ENCODE peak calls at places on chromosomes 4 and X, in eight cellular contexts. R is esophagus squamous epithelium; P is kidney tubule cell; Q is ELR; B is upper lobe of right lung; Z is LHCN-M2; D is activated T-helper 1 cell treated with anti-CD3 and anti-CD28 coated beads, Interleukin-12 subunit alpha, Interleukin-12 subunit beta, Interleukin-2, Interleukin-4 antibody, amounts not matched to agents 30 ng/mL and 10 ng/mL and 1 ng/mL, durations not matched to agents 14 hours and 24 hours and 36 hours; A is A549. X is an unnamed sample.

GRCh38 chr4:87973283-87974169 is 2.0 kb upstream of the SPP1 start:
- DNase-seq in B (no peak), D (no peak), A (peak), P (peak), Q (peak), R (no peak), Z (peak), X (peak)

GRCh38 chr4:114588305-114588704 is 10.3 kb upstream of the UGT8 start:
- DNase-seq in Z (no peak), Q (no peak), R (no peak), P (no peak), D (no peak), A (no peak), B (no peak), X (no peak)

GRCh38 chrX:141220342-141221008 is 21.8 kb downstream of the SPANXC start:
- DNase-seq in A (peak), Z (peak), P (peak), Q (peak), D (no peak), B (no peak), R (no peak), X (no peak)

GRCh38 chr4:54543088-54543795 is 114.5 kb upstream of the KIT start:
- DNase-seq in R (no peak), P (peak), B (no peak), D (no peak), Z (peak), A (no peak), Q (peak), X (no peak)

GRCh38 chr4:152255437-152255836 is 280.5 kb downstream of the FBXW7 start:
- DNase-seq in D (peak), Z (no peak), R (no peak), Q (peak), A (no peak), P (peak), B (no peak), X (no peak)

GRCh38 chr4:78542373-78542772 is 9.2 kb upstream of the ANXA3 start:
- DNase-seq in Z (peak), Q (peak), D (no peak), A (peak), R (no peak), B (no peak), P (peak), X (no peak)

GRCh38 chr4:146640459-146641061 is 1.9 kb downstream of the POU4F2 start:
- DNase-seq in D (no peak), B (no peak), Z (no peak), Q (no peak), P (no peak), R (no peak), A (no peak), X (no peak)

GRCh38 chr4:158538176-158538575 is 16.5 kb downstream of the RXFP1 start:
- DNase-seq in Z (peak), R (no peak), D (no peak), B (no peak), Q (peak), P (peak), A (no peak), X (no peak)

GRCh38 chr4:127209580-127210095 is 423.1 kb upstream of the INTU start:
- DNase-seq in P (no peak), A (no peak), Z (no peak), R (no peak), D (no peak), Q (no peak), B (no peak), X (no peak)

GRCh38 chr4:535181-535923 is 36.3 kb downstream of the PIGG start:
- DNase-seq in Z (no peak), B (no peak), P (no peak), Q (no peak), D (no peak), A (no peak), R (no peak), X (no peak)

GRCh38 chr4:124337874-124338273 is 374.7 kb downstream of the ANKRD50 start:
- DNase-seq in Q (no peak), P (no peak), R (no peak), Z (peak), B (no peak), D (no peak), A (no peak), X (no peak)